ENCODE peak calls at places on chromosomes 5 and 9, in four cellular contexts. A, Y, V and B are unnamed samples.

GRCh38 chr5:6291961-6292360 is 86.4 kb downstream of the MED10 start:
- DNase-seq in A (peak), Y (no peak), V (no peak), B (no peak)

GRCh38 chr9:88831783-88832407 is 159.4 kb upstream of the S1PR3 start:
- DNase-seq in A (no peak), Y (no peak), V (no peak), B (no peak)

GRCh38 chr5:151661096-151661495 is 25.6 kb downstream of the SPARC start:
- DNase-seq in A (no peak), Y (no peak), V (no peak), B (no peak)

GRCh38 chr5:69238760-69239251 is 4.1 kb downstream of the CDK7 start:
- DNase-seq in A (peak), Y (no peak), V (no peak), B (no peak)

GRCh38 chr5:59380350-59380951 is 513.1 kb downstream of the PDE4D start:
- DNase-seq in A (peak), Y (no peak), V (no peak), B (no peak)

GRCh38 chr5:34494111-34494755 is 161.9 kb upstream of the RAI14 start:
- DNase-seq in A (peak), Y (no peak), V (no peak), B (no peak)

GRCh38 chr9:13787234-13787833 is 507.8 kb upstream of the MPDZ start:
- DNase-seq in A (peak), Y (no peak), V (no peak), B (no peak)

GRCh38 chr9:38309324-38310195 is 82.9 kb upstream of the ALDH1B1 start:
- DNase-seq in A (peak), Y (no peak), V (no peak), B (no peak)

GRCh38 chr9:96256800-96257199 is 45.2 kb downstream of the HSD17B3 start:
- DNase-seq in A (no peak), Y (no peak), V (no peak), B (no peak)

GRCh38 chr5:9545959-9546851 is at the start of gene SEMA5A:
- DNase-seq in A (peak), Y (peak), V (no peak), B (no peak)

GRCh38 chr9:94743035-94743954 is 16.8 kb downstream of the AOPEP start:
- DNase-seq in A (peak), Y (no peak), V (no peak), B (no peak)

GRCh38 chr9:81103597-81104471 is 585.5 kb downstream of the TLE1 start:
- DNase-seq in A (peak), Y (no peak), V (no peak), B (no peak)

GRCh38 chr5:149345892-149346222 is 558 bp downstream of the GRPEL2 start:
- DNase-seq in A (peak), Y (no peak), V (no peak), B (no peak)

GRCh38 chr5:172931001-172931536 is 28.2 kb upstream of the RPL26L1 start:
- DNase-seq in A (peak), Y (peak), V (no peak), B (no peak)

GRCh38 chr9:21616082-21616778 is 134.1 kb upstream of the IFNE start:
- DNase-seq in A (peak), Y (no peak), V (no peak), B (no peak)

GRCh38 chr5:142984016-142984415 is 213.8 kb downstream of the ARHGAP26 start:
- DNase-seq in A (peak), Y (no peak), V (no peak), B (no peak)

GRCh38 chr9:123322771-123323481 is 33.1 kb upstream of the CRB2 start:
- DNase-seq in A (no peak), Y (no peak), V (peak), B (no peak)

GRCh38 chr5:53997736-53998627 is 312.4 kb downstream of the ARL15 start:
- DNase-seq in A (no peak), Y (no peak), V (no peak), B (no peak)

GRCh38 chr5:53991942-53992341 is 318.4 kb downstream of the ARL15 start:
- DNase-seq in A (peak), Y (no peak), V (no peak), B (no peak)

GRCh38 chr5:53996008-53996407 is 314.4 kb downstream of the ARL15 start:
- DNase-seq in A (no peak), Y (no peak), V (no peak), B (no peak)

DNA sequence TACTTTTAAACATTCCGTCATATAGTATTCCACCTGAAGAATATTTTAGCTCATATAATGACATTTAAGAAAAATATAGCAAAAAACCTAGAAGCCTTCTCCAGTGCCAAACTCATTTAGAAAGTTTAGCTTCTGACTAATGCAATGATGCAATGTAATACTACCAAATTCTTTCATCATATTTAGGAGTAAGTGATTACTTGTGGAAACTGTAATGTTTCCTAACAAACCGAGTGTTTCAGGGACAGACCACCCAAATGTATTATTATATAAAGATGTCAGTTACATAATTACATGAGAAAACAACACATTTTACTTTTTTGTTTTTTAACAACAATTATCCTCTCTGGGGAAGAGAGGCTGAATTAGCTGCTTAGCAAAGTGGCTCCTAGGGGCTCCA is 316.2 kb downstream of the ARL15 start:
- DNase-seq in A (peak), Y (no peak), V (no peak), B (no peak)
- TF ChIP-seq CTCF in A (no peak), Y (no peak), V (no peak), B (no peak)

DNA sequence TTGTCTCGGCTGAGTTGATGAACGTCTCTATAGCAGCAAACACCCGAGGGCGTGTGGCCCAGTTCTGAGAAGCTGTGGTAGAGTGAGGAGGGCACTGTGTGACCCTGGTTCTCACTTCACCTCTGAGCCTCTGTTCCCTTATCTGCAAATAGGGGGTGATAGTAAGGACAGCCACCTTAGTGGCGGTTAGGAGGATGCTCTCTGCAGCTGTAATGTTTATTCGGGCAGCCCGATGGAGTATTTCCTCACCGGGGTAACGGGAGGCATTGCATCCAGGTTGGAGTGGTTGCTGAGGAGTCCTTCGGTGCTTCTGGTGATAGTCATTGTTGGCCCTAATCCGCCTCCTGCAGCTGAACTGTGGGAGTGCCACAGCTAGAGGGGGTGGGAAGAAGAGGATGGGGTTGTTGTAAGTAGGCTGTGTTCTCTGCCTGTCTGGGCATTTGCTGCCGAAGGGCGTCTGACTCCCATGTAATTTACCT is 13.9 kb downstream of the PRRC2B start:
- DNase-seq in A (peak), Y (no peak), V (no peak), B (no peak)
- TF ChIP-seq CTCF in A (peak), Y (peak), V (peak), B (peak)

GRCh38 chr5:133244242-133244641 is 192.4 kb downstream of the HSPA4 start:
- DNase-seq in A (no peak), Y (no peak), V (no peak), B (no peak)
- TF ChIP-seq CTCF in A (no peak), Y (no peak), V (no peak), B (no peak)

GRCh38 chr9:30579810-30580209 is 1804.6 kb upstream of the ACO1 start:
- DNase-seq in A (no peak), Y (no peak), V (no peak), B (no peak)

GRCh38 chr9:30575218-30575617 is 1809.2 kb upstream of the ACO1 start:
- DNase-seq in A (no peak), Y (no peak), V (no peak), B (no peak)

GRCh38 chr9:30575691-30576090 is 1808.8 kb upstream of the ACO1 start:
- DNase-seq in A (no peak), Y (no peak), V (no peak), B (no peak)

GRCh38 chr9:30574355-30575151 is 1809.9 kb upstream of the ACO1 start:
- DNase-seq in A (no peak), Y (no peak), V (no peak), B (peak)
- TF ChIP-seq CTCF in A (no peak), Y (no peak), V (no peak), B (no peak)

GRCh38 chr9:129617167-129617566 is 3.7 kb downstream of the C9orf50 start:
- DNase-seq in A (peak), Y (no peak), V (no peak), B (no peak)
- TF ChIP-seq CTCF in A (peak), Y (no peak), V (no peak), B (peak)

GRCh38 chr9:10614201-10614870 is 1.5 kb upstream of the PTPRD start:
- DNase-seq in A (no peak), Y (no peak), V (no peak), B (no peak)

GRCh38 chr9:10613413-10613812 is 611 bp upstream of the PTPRD start:
- DNase-seq in A (no peak), Y (no peak), V (no peak), B (no peak)

GRCh38 chr9:10612649-10613398 is at the start of gene PTPRD:
- DNase-seq in A (peak), Y (no peak), V (no peak), B (no peak)
- TF ChIP-seq CTCF in A (no peak), Y (no peak), V (no peak), B (no peak)

GRCh38 chr5:102889033-102889432 is 133.9 kb downstream of the PAM start:
- DNase-seq in A (no peak), Y (no peak), V (no peak), B (no peak)
- TF ChIP-seq CTCF in A (no peak), Y (no peak), V (no peak), B (no peak)

DNA sequence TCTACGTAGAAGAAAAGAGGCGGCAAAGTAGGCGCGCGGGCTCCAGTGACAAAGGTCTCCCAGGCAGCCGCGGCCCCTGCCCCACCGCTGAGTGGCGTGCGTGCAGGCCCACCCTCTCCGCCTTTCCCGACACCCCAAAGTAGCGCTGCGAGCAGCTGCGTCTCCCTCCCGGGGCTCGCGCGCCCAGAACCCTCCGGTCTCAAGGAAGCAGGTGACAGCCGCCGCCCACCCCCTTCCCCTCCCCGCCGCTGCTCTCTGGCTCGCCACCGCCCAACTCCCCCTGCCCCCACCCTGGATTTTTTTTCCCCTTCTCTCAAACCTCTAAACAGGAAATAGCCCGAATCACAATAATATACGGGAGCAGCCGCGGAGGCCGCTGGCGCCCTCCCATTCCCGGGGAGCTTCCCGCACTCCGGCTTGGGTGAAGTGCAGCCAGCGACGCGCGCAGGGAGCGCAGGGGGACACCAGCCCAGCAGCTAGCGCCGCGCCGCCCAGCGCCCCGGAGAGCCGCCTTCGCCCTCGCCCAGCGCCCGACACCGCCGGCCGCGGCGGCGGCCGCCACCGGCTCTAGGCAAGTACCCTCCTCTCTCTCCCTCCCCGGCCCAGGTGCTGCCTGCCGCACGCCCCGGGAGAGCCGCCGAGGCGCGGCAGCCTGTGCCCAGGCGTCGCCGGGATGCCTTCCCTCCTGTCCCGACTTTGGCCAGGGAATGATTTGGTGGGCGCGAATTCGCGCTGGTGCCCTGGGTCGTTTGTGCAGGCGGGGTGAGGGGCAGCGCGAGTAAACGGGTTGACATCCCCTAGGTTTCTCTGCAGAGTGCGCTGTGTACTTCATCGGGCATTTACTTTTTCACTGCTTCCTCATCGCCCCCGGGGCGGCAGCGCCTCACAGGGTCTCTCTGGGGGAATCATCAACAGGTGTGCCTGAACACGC is 52.7 kb upstream of the TJP2 start:
- DNase-seq in A (peak), Y (no peak), V (peak), B (no peak)
- TF ChIP-seq CTCF in A (no peak), Y (no peak), V (no peak), B (no peak)

DNA sequence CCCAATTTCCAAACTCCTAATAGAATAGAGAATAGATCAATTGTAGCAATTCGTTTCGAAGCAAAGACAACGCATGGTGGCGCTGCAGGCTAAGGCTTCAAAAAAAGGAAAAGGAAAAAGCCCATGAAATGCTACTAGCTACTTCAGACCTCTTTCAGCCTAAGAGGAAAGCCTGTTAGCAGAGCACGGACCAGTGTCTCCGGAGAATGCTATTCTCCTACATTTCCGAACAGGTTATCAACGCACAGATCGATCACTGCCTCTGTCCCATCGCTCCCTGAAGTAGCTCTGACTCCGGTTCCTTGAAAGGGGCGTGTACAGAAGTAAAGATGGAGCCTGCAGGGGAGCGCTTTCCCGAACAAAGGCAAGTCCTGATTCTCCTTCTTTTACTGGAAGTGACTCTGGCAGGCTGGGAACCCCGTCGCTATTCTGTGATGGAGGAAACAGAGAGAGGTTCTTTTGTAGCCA is at the start of gene PCDHB15:
- DNase-seq in A (peak), Y (no peak), V (no peak), B (no peak)
- TF ChIP-seq CTCF in A (no peak), Y (no peak), V (no peak), B (no peak)

DNA sequence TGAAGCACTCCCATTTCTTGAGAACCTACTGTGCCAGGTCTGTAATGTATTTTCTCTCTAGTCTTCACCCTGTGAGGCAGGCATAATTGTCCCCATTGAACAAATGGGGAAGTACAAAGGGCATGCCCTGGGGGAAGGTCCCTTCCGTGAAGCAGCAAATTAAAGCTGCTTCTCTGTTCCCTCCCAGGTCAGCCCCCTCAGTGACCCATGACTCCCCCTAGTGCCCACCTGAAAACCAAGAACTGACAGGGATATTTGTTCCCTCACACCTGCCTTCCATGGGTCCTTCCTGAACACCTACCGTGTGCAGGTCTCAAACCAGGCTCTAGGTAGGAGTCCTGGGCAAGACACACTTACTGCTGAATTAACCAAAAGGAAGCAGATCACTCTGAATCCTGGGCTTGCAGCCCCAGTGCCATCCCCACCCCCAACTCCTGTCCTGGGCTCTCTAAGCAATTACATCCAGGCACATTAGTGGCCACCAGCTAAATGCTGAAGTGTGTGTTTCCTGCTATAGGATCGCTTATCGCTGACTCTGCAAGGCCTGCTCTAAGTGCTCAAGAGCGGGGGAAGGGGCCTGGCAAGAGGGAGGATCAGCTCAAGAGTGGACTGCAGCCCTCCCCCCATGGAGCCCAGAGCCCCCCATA is 254.8 kb downstream of the CDK5RAP2 start:
- DNase-seq in A (no peak), Y (no peak), V (no peak), B (no peak)
- TF ChIP-seq CTCF in A (no peak), Y (no peak), V (no peak), B (no peak)